ENCODE peak calls at places on chromosomes 6 and 20, in five cellular contexts. X, A, G, V and W are unnamed samples.

GRCh38 chr20:50271674-50272412 is 81.2 kb downstream of the CEBPB start:
- DNase-seq in X (no peak), A (no peak), G (no peak), V (no peak), W (no peak)

GRCh38 chr20:44133424-44133823 is 53.6 kb downstream of the JPH2 start:
- DNase-seq in X (no peak), A (no peak), G (no peak), V (no peak), W (no peak)

GRCh38 chr20:45036044-45036755 is 64.7 kb downstream of the KCNS1 start:
- DNase-seq in X (peak), A (no peak), G (no peak), V (no peak), W (no peak)

GRCh38 chr6:7341989-7342742 is 29.2 kb upstream of the SSR1 start:
- DNase-seq in X (no peak), A (no peak), G (no peak), V (no peak), W (peak)

GRCh38 chr6:32170294-32170693 is 5.6 kb downstream of the AGPAT1 start:
- DNase-seq in X (no peak), A (no peak), G (no peak), V (no peak), W (no peak)

GRCh38 chr6:6105472-6106036 is 98.8 kb upstream of the NRN1 start:
- DNase-seq in X (peak), A (no peak), G (no peak), V (no peak), W (no peak)

GRCh38 chr6:25083784-25084507 is 148.2 kb upstream of the RIPOR2 start:
- DNase-seq in X (no peak), A (no peak), G (no peak), V (no peak), W (no peak)

GRCh38 chr6:95572098-95572497 is 5.2 kb upstream of the MANEA start:
- DNase-seq in X (no peak), A (no peak), G (no peak), V (no peak), W (no peak)

GRCh38 chr20:3165473-3166337 is 6.0 kb upstream of the FASTKD5 start:
- DNase-seq in X (no peak), A (no peak), G (no peak), V (no peak), W (no peak)

GRCh38 chr6:139544699-139545052 is 170.2 kb upstream of the CITED2 start:
- DNase-seq in X (no peak), A (no peak), G (no peak), V (no peak), W (no peak)

GRCh38 chr6:33981861-33982260 is 164.0 kb downstream of the GRM4 start:
- DNase-seq in X (no peak), A (no peak), G (no peak), V (no peak), W (no peak)

GRCh38 chr6:132298344-132298949 is 102.8 kb downstream of the MOXD1 start:
- DNase-seq in X (peak), A (no peak), G (no peak), V (no peak), W (peak)

GRCh38 chr6:24125980-24126379 is at the start of gene NRSN1:
- DNase-seq in X (no peak), A (no peak), G (peak), V (no peak), W (peak)

GRCh38 chr6:141056945-141057635 is 1075.6 kb upstream of the GJE1 start:
- DNase-seq in X (no peak), A (no peak), G (no peak), V (no peak), W (no peak)

GRCh38 chr20:64038252-64038578 is 2.2 kb downstream of the C20orf204 start:
- DNase-seq in X (no peak), A (no peak), G (no peak), V (no peak), W (no peak)

GRCh38 chr20:37938954-37939353 is 36.0 kb downstream of the VSTM2L start:
- DNase-seq in X (no peak), A (no peak), G (no peak), V (no peak), W (no peak)

GRCh38 chr6:47083586-47084047 is 41.5 kb upstream of the ADGRF1 start:
- DNase-seq in X (no peak), A (no peak), G (peak), V (no peak), W (peak)

GRCh38 chr6:29725981-29726380 is 2.7 kb downstream of the HLA-F start:
- DNase-seq in X (no peak), A (no peak), G (no peak), V (no peak), W (no peak)

GRCh38 chr20:23646106-23646958 is 8.6 kb upstream of the CST3 start:
- DNase-seq in X (no peak), A (no peak), G (no peak), V (no peak), W (no peak)

GRCh38 chr6:123415844-123416468 is 220.8 kb downstream of the TRDN start:
- DNase-seq in X (peak), A (no peak), G (peak), V (no peak), W (peak)

GRCh38 chr20:57772349-57772964 is 62.6 kb upstream of the PMEPA1 start:
- DNase-seq in X (peak), A (no peak), G (peak), V (no peak), W (no peak)

GRCh38 chr6:108501559-108501958 is 59.2 kb upstream of the FOXO3 start:
- DNase-seq in X (no peak), A (no peak), G (no peak), V (no peak), W (no peak)

GRCh38 chr20:34532320-34532719 is 16.1 kb downstream of the DYNLRB1 start:
- DNase-seq in X (no peak), A (no peak), G (no peak), V (no peak), W (no peak)

GRCh38 chr20:47272893-47273590 is 83.5 kb downstream of the ZMYND8 start:
- DNase-seq in X (peak), A (peak), G (peak), V (no peak), W (peak)

GRCh38 chr20:14673164-14673563 is 335.8 kb upstream of the FLRT3 start:
- DNase-seq in X (no peak), A (no peak), G (no peak), V (no peak), W (no peak)

GRCh38 chr6:32210191-32210601 is 13.7 kb downstream of the NOTCH4 start:
- DNase-seq in X (no peak), A (no peak), G (no peak), V (no peak), W (no peak)

GRCh38 chr20:31962741-31963140 is 5.2 kb upstream of the XKR7 start:
- DNase-seq in X (no peak), A (no peak), G (no peak), V (no peak), W (peak)

GRCh38 chr6:150306290-150306689 is 62.5 kb upstream of the IYD start:
- DNase-seq in X (no peak), A (no peak), G (no peak), V (no peak), W (no peak)

GRCh38 chr6:167825759-167826229 is 917 bp upstream of the AFDN start:
- DNase-seq in X (no peak), A (no peak), G (no peak), V (no peak), W (no peak)

GRCh38 chr6:14501914-14502313 is 384.3 kb downstream of the CD83 start:
- DNase-seq in X (no peak), A (no peak), G (no peak), V (no peak), W (no peak)